ENCODE peak calls at places on chromosomes 12 and 14, in four cellular contexts. H is aorta; U is activated CD4-positive, alpha-beta T cell treated with anti-CD3 and anti-CD28 coated beads, Interleukin-2, amount 50 U/mL, for 1 hour; M is retina. V is an unnamed sample.
A peak's percentile ranks its signal among the peaks of the same experiment; 100 is the strongest.

GRCh38 chr12:117718559-117718958 is 250.2 kb downstream of the KSR2 start:
- DNase-seq in H (no peak), U (no peak), M (no peak), V (no peak)

GRCh38 chr12:27107976-27108375 is 25.6 kb upstream of the C12orf71 start:
- DNase-seq in H (no peak), U (no peak), M (no peak), V (no peak)

GRCh38 chr12:119649202-119649808 is 18.6 kb upstream of the PRKAB1 start:
- DNase-seq in H (no peak), U (no peak), M (peak; percentile 26), V (no peak)

GRCh38 chr14:68182492-68182891 is 362.9 kb downstream of the RAD51B start:
- DNase-seq in H (no peak), U (no peak), M (no peak), V (no peak)

GRCh38 chr14:71022015-71022919 is 115.0 kb downstream of the PCNX1 start:
- DNase-seq in H (no peak), U (no peak), M (no peak), V (no peak)

GRCh38 chr12:24711609-24712008 is 237.3 kb downstream of the BCAT1 start:
- DNase-seq in H (no peak), U (no peak), M (no peak), V (no peak)

GRCh38 chr12:53232641-53233538 is 881 bp upstream of the RARG start:
- DNase-seq in H (peak; percentile 84), U (peak; percentile 46), M (peak; percentile 50), V (peak; percentile 76)

GRCh38 chr12:53591301-53592206 is 34.6 kb downstream of the ATF7 start:
- DNase-seq in H (no peak), U (no peak), M (peak; percentile 51), V (no peak)

GRCh38 chr12:109433618-109434017 is 43.5 kb downstream of the KCTD10 start:
- DNase-seq in H (no peak), U (no peak), M (no peak), V (no peak)

GRCh38 chr14:37598085-37598972 is 2.9 kb downstream of the TTC6 start:
- DNase-seq in H (peak; percentile 69), U (no peak), M (peak; percentile 66), V (peak; percentile 81)